ENCODE peak calls at places on chromosomes 1 and 21, in six cellular contexts. L, X, Z, Y, H and W are unnamed samples.

GRCh38 chr1:164902491-164902890 is 343.5 kb downstream of the PBX1 start:
- DNase-seq in L (no peak), Y (peak; percentile 29), X (no peak), Z (no peak), H (no peak), W (no peak)

GRCh38 chr1:182041615-182042014 is 19.9 kb downstream of the ZNF648 start:
- DNase-seq in X (no peak), L (no peak), H (no peak), Z (no peak), Y (no peak), W (no peak)

GRCh38 chr1:230067871-230068814 is 1.1 kb downstream of the GALNT2 start:
- DNase-seq in H (no peak), L (peak; percentile 17), Z (no peak), X (peak; percentile 73), Y (peak; percentile 64), W (peak; percentile 38)

GRCh38 chr1:230868736-230869385 is 540 bp upstream of the C1orf198 start:
- DNase-seq in X (peak; percentile 84), H (no peak), L (peak; percentile 44), Z (no peak), Y (peak; percentile 84), W (peak; percentile 23)

GRCh38 chr1:186923434-186923833 is 94.7 kb downstream of the PLA2G4A start:
- DNase-seq in X (no peak), Z (no peak), Y (no peak), L (no peak), H (no peak), W (no peak)

GRCh38 chr1:80050085-80050484 is 1043.6 kb upstream of the ADGRL4 start:
- DNase-seq in L (no peak), X (peak; percentile 33), Z (no peak), H (no peak), Y (no peak), W (no peak)

GRCh38 chr1:15107897-15108296 is 45.6 kb upstream of the TMEM51 start:
- DNase-seq in Y (peak; percentile 45), H (no peak), L (no peak), X (no peak), Z (no peak), W (no peak)

GRCh38 chr1:19650416-19651140 is 6.5 kb downstream of the NBL1 start:
- DNase-seq in H (no peak), X (no peak), Y (no peak), Z (no peak), L (peak; percentile 38), W (no peak)

GRCh38 chr1:28449904-28450303 is 55.9 kb upstream of the RCC1 start:
- DNase-seq in L (no peak), H (no peak), Z (peak; percentile 36), X (no peak), Y (no peak), W (peak; percentile 10)

GRCh38 chr1:115296981-115297380 is 41.1 kb downstream of the NGF start:
- DNase-seq in Z (peak; percentile 17), X (no peak), L (no peak), H (no peak), Y (no peak), W (no peak)

GRCh38 chr1:40102896-40103295 is 5.8 kb upstream of the PPT1 start:
- DNase-seq in L (no peak), Y (no peak), X (no peak), Z (no peak), H (no peak), W (no peak)

GRCh38 chr1:150992626-150993025 is 10.5 kb downstream of the ANXA9 start:
- DNase-seq in Z (no peak), X (no peak), L (no peak), Y (no peak), H (no peak), W (no peak)

GRCh38 chr1:41343790-41344679 is 17.2 kb upstream of the FOXO6 start:
- DNase-seq in H (no peak), L (no peak), X (peak; percentile 51), Z (peak; percentile 9), Y (no peak), W (no peak)

GRCh38 chr1:66132324-66132723 is 339.6 kb downstream of the PDE4B start:
- DNase-seq in H (no peak), L (no peak), X (no peak), Y (no peak), Z (no peak), W (no peak)

GRCh38 chr1:209527993-209528392 is 55.5 kb upstream of the CAMK1G start:
- DNase-seq in Y (no peak), L (no peak), H (no peak), X (no peak), Z (no peak), W (no peak)

GRCh38 chr1:182877842-182878241 is 38.7 kb downstream of the DHX9 start:
- DNase-seq in Y (no peak), X (no peak), L (no peak), H (no peak), Z (no peak), W (no peak)

GRCh38 chr21:35020446-35020845 is 28.7 kb downstream of the RUNX1 start:
- DNase-seq in X (no peak), Y (no peak), L (no peak), H (no peak), Z (no peak), W (peak; percentile 48)

GRCh38 chr1:64499011-64499410 is 29.1 kb downstream of the CACHD1 start:
- DNase-seq in H (no peak), Z (no peak), L (no peak), X (no peak), Y (no peak), W (no peak)

GRCh38 chr1:64494659-64495058 is 24.7 kb downstream of the CACHD1 start:
- DNase-seq in L (no peak), Z (no peak), Y (no peak), H (no peak), X (no peak), W (no peak)

GRCh38 chr1:64495878-64496277 is 25.9 kb downstream of the CACHD1 start:
- DNase-seq in Y (no peak), Z (no peak), L (no peak), X (no peak), H (no peak), W (no peak)

GRCh38 chr1:64499966-64500365 is 30.0 kb downstream of the CACHD1 start:
- DNase-seq in X (no peak), L (no peak), H (no peak), Y (peak; percentile 72), Z (no peak), W (no peak)

DNA sequence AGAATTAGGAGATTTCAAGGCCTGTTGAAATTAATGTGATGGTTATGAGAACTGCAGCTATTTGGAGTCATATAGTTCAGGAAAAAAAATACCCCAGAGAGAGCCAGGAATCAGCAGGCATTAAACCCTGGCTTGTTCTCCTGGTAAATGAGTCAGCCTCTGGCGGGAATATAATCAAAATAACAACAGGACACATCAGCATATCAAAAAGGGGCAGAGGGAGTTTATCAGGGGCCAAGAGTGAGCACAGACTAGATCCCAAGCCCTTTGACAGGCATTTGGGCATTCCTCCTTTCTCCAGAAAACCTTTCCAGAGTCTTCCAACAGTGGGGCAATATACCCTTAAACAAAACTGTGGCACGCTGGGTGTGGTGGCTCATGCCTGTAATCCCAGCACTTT is 27.6 kb downstream of the CACHD1 start:
- DNase-seq in Y (peak; percentile 94), Z (no peak), H (no peak), X (no peak), L (no peak), W (no peak)
- H3K27ac ChIP-seq in Y (peak overlapping the region; percentile 90), Z (no peak overlapping the region), H (no peak overlapping the region), X (peak overlapping the region; percentile 10), L (no peak overlapping the region), W (no peak overlapping the region)

DNA sequence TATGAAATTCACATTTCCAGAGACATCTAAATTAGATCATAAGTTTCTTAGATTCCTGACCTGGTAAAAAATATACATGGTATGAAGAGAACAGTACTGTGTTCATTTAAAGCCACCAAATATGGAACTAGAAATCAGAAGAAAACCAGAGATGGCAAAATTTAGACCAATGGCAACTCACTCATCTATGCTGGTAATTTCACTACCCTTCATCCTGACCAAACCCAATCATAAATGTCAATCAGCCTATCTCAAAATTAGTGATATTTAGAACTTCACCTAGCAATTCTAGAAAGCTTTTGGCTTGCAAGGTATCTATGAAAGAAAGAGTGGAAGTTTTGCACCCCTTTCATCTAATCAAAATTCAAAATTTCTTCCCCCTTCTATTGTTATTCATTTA is 107.7 kb downstream of the NIBAN1 start:
- DNase-seq in Y (no peak), Z (no peak), X (no peak), H (no peak), L (no peak), W (no peak)
- H3K27ac ChIP-seq in Y (no peak overlapping the region), Z (peak overlapping the region; percentile 66), X (peak overlapping the region; percentile 45), H (no peak overlapping the region), L (no peak overlapping the region), W (no peak overlapping the region)

GRCh38 chr1:33043267-33044090 is 6.8 kb upstream of the AK2 start:
- DNase-seq in Y (no peak), L (no peak), X (no peak), Z (no peak), H (no peak), W (no peak)

GRCh38 chr1:33047839-33048305 is 11.2 kb upstream of the AK2 start:
- DNase-seq in Z (no peak), H (no peak), L (no peak), Y (no peak), X (no peak), W (no peak)

GRCh38 chr1:33045246-33045645 is 8.6 kb upstream of the AK2 start:
- DNase-seq in X (no peak), L (no peak), Y (peak; percentile 24), H (no peak), Z (no peak), W (no peak)

GRCh38 chr1:33047290-33047689 is 10.6 kb upstream of the AK2 start:
- DNase-seq in H (no peak), Z (no peak), Y (no peak), L (no peak), X (no peak), W (no peak)

DNA sequence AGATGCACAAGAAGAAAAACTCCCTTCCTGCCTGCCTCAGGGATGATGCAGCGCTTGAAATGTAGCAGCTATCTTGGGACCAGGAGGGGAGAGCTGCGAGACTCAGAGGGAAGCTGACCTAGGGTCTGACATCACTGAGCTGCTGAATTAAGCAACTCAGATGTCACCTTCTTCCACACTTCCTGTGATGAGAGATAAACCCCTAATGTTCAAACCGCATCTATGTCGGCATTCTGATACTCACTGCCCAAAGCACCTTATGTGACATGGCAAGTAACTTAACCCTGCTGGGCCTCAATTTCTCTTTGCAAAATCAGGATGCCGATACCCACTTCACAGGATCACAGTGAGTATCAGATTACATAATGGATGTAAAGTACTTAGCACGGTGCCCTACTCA is 9.1 kb upstream of the AK2 start:
- DNase-seq in L (no peak), X (no peak), Z (no peak), H (no peak), Y (no peak), W (no peak)
- H3K27ac ChIP-seq in L (no peak overlapping the region), X (no peak overlapping the region), Z (no peak overlapping the region), H (no peak overlapping the region), Y (no peak overlapping the region), W (no peak overlapping the region)

GRCh38 chr21:14589855-14590563 is 43.9 kb upstream of the SAMSN1 start:
- DNase-seq in L (no peak), X (no peak), Z (no peak), Y (no peak), H (no peak), W (peak; percentile 11)

GRCh38 chr21:14594967-14595366 is 48.9 kb upstream of the SAMSN1 start:
- DNase-seq in Y (no peak), Z (no peak), X (no peak), L (no peak), H (no peak), W (no peak)

GRCh38 chr21:14591277-14591876 is 45.3 kb upstream of the SAMSN1 start:
- DNase-seq in Y (no peak), Z (no peak), X (no peak), H (no peak), L (no peak), W (no peak)

GRCh38 chr21:14595449-14595848 is 49.3 kb upstream of the SAMSN1 start:
- DNase-seq in H (no peak), X (no peak), Y (no peak), L (no peak), Z (no peak), W (no peak)

GRCh38 chr21:14591882-14592281 is 45.8 kb upstream of the SAMSN1 start:
- DNase-seq in X (no peak), L (no peak), H (no peak), Y (no peak), Z (no peak), W (no peak)
- H3K27ac ChIP-seq in X (no peak overlapping the region), L (no peak overlapping the region), H (no peak overlapping the region), Y (no peak overlapping the region), Z (no peak overlapping the region), W (no peak overlapping the region)